ENCODE peak calls at places on chromosomes 16 and 17, in four cellular contexts. O, C, V and X are unnamed samples.

GRCh38 chr16:53952215-53953208 is 248.6 kb downstream of the FTO start:
- DNase-seq in C (no peak), V (peak), O (peak), X (no peak)

GRCh38 chr17:6927290-6927844 is 68.5 kb upstream of the ALOX12 start:
- DNase-seq in C (no peak), V (peak), O (peak), X (no peak)

GRCh38 chr16:86444274-86445060 is 65.9 kb upstream of the FOXF1 start:
- DNase-seq in O (peak), V (no peak), C (no peak), X (no peak)

GRCh38 chr17:28038802-28039600 is 3.5 kb upstream of the NLK start:
- DNase-seq in V (peak), C (no peak), O (peak), X (no peak)

GRCh38 chr17:82046903-82047302 is 4.7 kb downstream of the RFNG start:
- DNase-seq in V (no peak), O (no peak), C (no peak), X (no peak)

GRCh38 chr16:50102046-50102756 is 36.4 kb downstream of the HEATR3 start:
- DNase-seq in V (peak), C (no peak), O (peak), X (no peak)

GRCh38 chr17:45752246-45752645 is 31.9 kb upstream of the CRHR1 start:
- DNase-seq in V (no peak), C (no peak), O (no peak), X (no peak)

GRCh38 chr17:29376667-29377268 is 13.4 kb upstream of the TAOK1 start:
- DNase-seq in O (peak), C (no peak), V (peak), X (no peak)

GRCh38 chr16:16863672-16864071 is 484.7 kb downstream of the NPIPA7 start:
- DNase-seq in O (no peak), V (no peak), C (no peak), X (no peak)

GRCh38 chr16:10923650-10924214 is 18.5 kb downstream of the DEXI start:
- DNase-seq in O (no peak), C (no peak), V (no peak), X (no peak)

GRCh38 chr16:55513616-55514015 is 4.7 kb downstream of the LPCAT2 start:
- DNase-seq in C (no peak), O (peak), V (no peak), X (no peak)

GRCh38 chr17:43909537-43910231 is 2.3 kb upstream of the MPP2 start:
- DNase-seq in C (no peak), V (no peak), O (no peak), X (no peak)

GRCh38 chr16:3443108-3444031 is at the start of the genes NAA60 and ZNF597:
- DNase-seq in O (peak), V (peak), C (peak), X (peak)

GRCh38 chr17:51731941-51732722 is 426.4 kb downstream of the CA10 start:
- DNase-seq in C (no peak), O (no peak), V (no peak), X (no peak)

GRCh38 chr16:1642753-1643152 is 30.6 kb downstream of the CRAMP1 start:
- DNase-seq in C (no peak), V (no peak), O (no peak), X (no peak)

GRCh38 chr16:25155553-25156460 is 44.3 kb downstream of the LCMT1 start:
- DNase-seq in O (peak), C (no peak), V (peak), X (no peak)

GRCh38 chr17:81950501-81950900 is 3.5 kb upstream of the MYADML2 start:
- DNase-seq in O (no peak), V (no peak), C (no peak), X (no peak)

GRCh38 chr16:19810817-19811731 is 73.6 kb downstream of the GPRC5B start:
- DNase-seq in O (peak), C (no peak), V (peak), X (no peak)

GRCh38 chr16:12268602-12269001 is 292.1 kb downstream of the SNX29 start:
- DNase-seq in O (peak), C (no peak), V (peak), X (no peak)

GRCh38 chr17:30720013-30720471 is 104.5 kb downstream of the CRLF3 start:
- DNase-seq in O (no peak), C (peak), V (no peak), X (no peak)

GRCh38 chr16:75354170-75354569 is 79.1 kb downstream of the CFDP1 start:
- DNase-seq in O (no peak), V (no peak), C (no peak), X (no peak)

GRCh38 chr17:74190154-74190553 is 13.3 kb upstream of the RPL38 start:
- DNase-seq in V (peak), O (peak), C (no peak), X (no peak)

GRCh38 chr16:19406891-19407491 is 10.7 kb upstream of the TMC5 start:
- DNase-seq in V (no peak), C (no peak), O (no peak), X (no peak)

GRCh38 chr17:29653995-29654714 is 31.4 kb upstream of the CORO6 start:
- DNase-seq in C (no peak), O (no peak), V (no peak), X (no peak)

GRCh38 chr16:11636172-11636721 is 32.0 kb upstream of the SNN start:
- DNase-seq in V (no peak), O (no peak), C (peak), X (no peak)

GRCh38 chr16:66154801-66155200 is 211.7 kb upstream of the CDH5 start:
- DNase-seq in C (no peak), V (no peak), O (peak), X (no peak)

GRCh38 chr17:73422121-73422520 is 110.3 kb upstream of the CDC42EP4 start:
- DNase-seq in V (no peak), O (no peak), C (no peak), X (no peak)

GRCh38 chr16:30740364-30741251 is 7.6 kb upstream of the PHKG2 start:
- DNase-seq in O (peak), C (no peak), V (peak), X (no peak)

GRCh38 chr16:31453255-31454204 is 5.8 kb upstream of the ARMC5 start:
- DNase-seq in C (no peak), V (peak), O (peak), X (no peak)

GRCh38 chr16:81061307-81061640 is 15.8 kb downstream of the C16orf46 start:
- DNase-seq in V (no peak), O (no peak), C (no peak), X (no peak)

GRCh38 chr16:12462690-12463646 is 340.7 kb downstream of the CPPED1 start:
- DNase-seq in C (no peak), O (peak), V (peak), X (no peak)

GRCh38 chr16:11595908-11596504 is 9.3 kb upstream of the LITAF start:
- DNase-seq in V (no peak), C (no peak), O (no peak), X (no peak)

GRCh38 chr17:8944748-8945147 is 20.8 kb downstream of the PIK3R5 start:
- DNase-seq in C (no peak), V (no peak), O (no peak), X (no peak)

GRCh38 chr16:80974649-80975376 is 31.9 kb downstream of the CMC2 start:
- DNase-seq in C (no peak), V (peak), O (no peak), X (no peak)

GRCh38 chr16:78353610-78354009 is 254.2 kb downstream of the WWOX start:
- DNase-seq in V (no peak), C (no peak), O (no peak), X (no peak)

GRCh38 chr16:67378642-67379041 is 14.7 kb downstream of the TPPP3 start:
- DNase-seq in O (peak), C (no peak), V (peak), X (no peak)

GRCh38 chr16:67375161-67375560 is 18.1 kb downstream of the TPPP3 start:
- DNase-seq in O (no peak), C (no peak), V (peak), X (no peak)

GRCh38 chr16:67370686-67371085 is 22.6 kb downstream of the TPPP3 start:
- DNase-seq in O (no peak), C (no peak), V (no peak), X (no peak)

GRCh38 chr16:67372664-67373063 is 20.6 kb downstream of the TPPP3 start:
- DNase-seq in V (peak), C (no peak), O (peak), X (no peak)
- TF ChIP-seq CTCF in V (peak), C (peak), O (peak), X (no peak)

GRCh38 chr17:78362671-78363070 is 2.8 kb upstream of the SOCS3 start:
- DNase-seq in O (no peak), V (no peak), C (no peak), X (no peak)
- TF ChIP-seq CTCF in O (no peak), V (no peak), C (no peak), X (no peak)

GRCh38 chr16:23248261-23249194 is 53.6 kb upstream of the SCNN1B start:
- DNase-seq in V (no peak), C (no peak), O (peak), X (no peak)

GRCh38 chr16:23245268-23245667 is 56.8 kb upstream of the SCNN1B start:
- DNase-seq in O (no peak), V (no peak), C (no peak), X (no peak)

GRCh38 chr16:23249830-23250229 is 52.3 kb upstream of the SCNN1B start:
- DNase-seq in C (no peak), O (no peak), V (no peak), X (no peak)

GRCh38 chr16:23240994-23241393 is 58.4 kb downstream of the SCNN1G start:
- DNase-seq in O (no peak), C (no peak), V (no peak), X (no peak)

GRCh38 chr16:23244122-23244521 is 58.0 kb upstream of the SCNN1B start:
- DNase-seq in C (no peak), O (no peak), V (no peak), X (no peak)
- TF ChIP-seq CTCF in C (no peak), O (no peak), V (no peak), X (no peak)

GRCh38 chr17:38797828-38798227 is 1.5 kb downstream of the PIP4K2B start:
- DNase-seq in V (no peak), O (no peak), C (no peak), X (no peak)

GRCh38 chr17:38799501-38800236 is at the start of gene PIP4K2B:
- DNase-seq in O (peak), C (peak), V (peak), X (peak)

GRCh38 chr17:38797091-38797490 is 2.3 kb downstream of the PIP4K2B start:
- DNase-seq in C (no peak), V (peak), O (peak), X (no peak)

GRCh38 chr17:38800237-38800760 is 943 bp upstream of the PIP4K2B start:
- DNase-seq in V (peak), O (no peak), C (no peak), X (no peak)

GRCh38 chr17:38798614-38799500 is 499 bp downstream of the PIP4K2B start:
- DNase-seq in O (peak), C (no peak), V (peak), X (no peak)
- TF ChIP-seq CTCF in O (no peak), C (peak), V (no peak), X (no peak)

DNA sequence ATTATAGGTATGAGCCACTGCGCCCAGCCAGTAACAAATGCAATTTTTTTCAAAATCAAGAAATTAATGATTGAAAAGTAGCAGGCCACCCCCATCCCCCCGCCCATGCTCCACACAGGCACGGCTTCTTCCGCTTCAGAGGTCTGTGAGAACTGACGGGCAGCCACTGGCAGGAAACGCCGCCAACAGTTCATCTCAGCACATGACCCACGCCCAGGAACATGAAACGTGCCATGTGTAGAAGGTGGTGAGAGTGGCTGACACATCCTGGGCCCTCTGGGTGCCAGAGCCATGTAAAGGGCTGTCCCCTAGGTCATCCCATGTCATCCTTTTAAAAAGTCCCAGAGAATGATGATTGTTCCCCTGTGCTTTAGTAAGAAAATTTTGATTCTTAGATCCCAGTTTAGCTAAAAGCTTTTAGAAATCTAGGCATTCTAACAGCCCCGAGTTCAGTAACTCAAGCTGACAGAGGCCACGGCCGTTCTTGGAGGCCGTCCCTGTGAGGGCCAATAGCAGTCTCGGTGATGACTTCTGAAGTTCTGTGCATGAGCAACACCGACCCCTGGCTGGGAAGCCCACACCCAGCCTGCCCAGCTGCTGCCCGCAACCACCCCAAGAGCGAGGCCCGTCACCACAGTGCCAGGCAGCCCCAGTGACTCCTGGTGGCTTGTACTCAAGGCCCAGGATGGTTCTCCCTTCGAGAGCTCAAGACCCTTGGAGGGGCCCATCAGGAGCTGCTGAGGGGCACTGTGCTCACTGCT is 52.1 kb downstream of the KLHDC4 start:
- DNase-seq in C (no peak), O (no peak), V (no peak), X (no peak)
- TF ChIP-seq CTCF in C (no peak), O (no peak), V (no peak), X (no peak)

DNA sequence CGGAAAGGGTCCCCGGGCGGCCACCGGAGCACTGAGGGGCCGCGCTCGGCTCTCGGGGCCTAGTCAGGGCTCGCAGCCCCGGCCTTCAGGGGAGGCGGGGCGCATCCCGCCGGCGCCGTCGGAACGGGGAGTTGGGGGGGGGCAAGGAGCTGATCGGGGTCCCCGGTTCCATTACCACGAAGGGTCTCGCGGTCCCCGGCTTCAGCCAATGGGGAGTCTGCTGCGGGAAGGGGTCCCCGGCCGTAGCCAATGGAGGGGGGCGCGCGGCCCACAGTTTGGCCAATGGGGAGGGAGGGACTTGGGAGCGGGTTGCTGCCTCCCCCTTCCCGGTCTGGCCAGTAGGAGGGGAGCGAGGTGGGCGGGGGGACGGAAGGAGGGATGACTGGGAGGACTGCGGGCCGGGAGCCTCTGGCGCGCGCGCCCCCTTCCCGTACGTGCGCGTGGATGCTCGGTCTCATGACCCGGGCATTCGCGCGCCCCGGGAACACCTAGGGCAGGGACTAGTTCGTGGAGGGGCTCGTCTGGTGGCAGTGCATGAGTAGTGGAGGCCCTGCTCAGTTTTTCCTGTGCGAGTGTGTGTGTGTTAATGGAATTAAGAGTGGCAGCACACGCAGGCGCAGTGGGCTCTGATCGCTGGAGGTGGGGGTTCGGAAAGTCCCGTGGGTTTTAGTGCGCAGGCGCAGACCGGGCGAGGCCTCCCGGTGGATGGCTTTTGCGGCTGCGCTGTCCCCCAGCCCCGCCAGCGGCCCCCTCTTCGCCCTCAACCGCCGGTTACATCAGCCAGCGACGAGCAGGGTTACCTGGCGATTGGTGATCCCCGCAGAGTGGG is 1.1 kb downstream of the ATXN2L start:
- DNase-seq in O (peak), V (peak), C (peak), X (peak)
- TF ChIP-seq CTCF in O (peak), V (no peak), C (no peak), X (no peak)

DNA sequence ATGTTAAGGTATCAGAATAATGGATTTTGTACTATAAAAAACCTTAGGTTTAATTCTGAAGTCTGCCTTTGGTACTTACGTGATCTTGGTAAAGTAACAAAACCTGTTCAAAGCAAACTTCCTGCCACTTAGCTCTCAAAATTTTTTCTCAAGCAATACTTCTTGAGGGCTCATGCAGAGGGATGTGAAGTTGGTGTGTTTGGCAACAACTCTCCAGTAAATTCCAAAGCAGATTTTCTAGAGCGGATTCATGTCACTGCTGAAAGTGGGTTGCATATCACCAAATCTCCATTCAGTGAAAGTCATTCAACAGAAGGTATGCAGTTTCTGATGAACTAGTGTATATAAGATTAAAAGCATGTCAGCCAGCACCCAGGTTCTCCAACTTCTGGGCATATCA is 856.7 kb downstream of the CDH8 start:
- DNase-seq in V (no peak), C (no peak), O (no peak), X (no peak)
- TF ChIP-seq CTCF in V (no peak), C (no peak), O (no peak), X (no peak)

GRCh38 chr17:75218121-75218520 is 12.6 kb downstream of the NUP85 start:
- DNase-seq in O (no peak), V (no peak), C (no peak), X (no peak)
- TF ChIP-seq CTCF in O (no peak), V (no peak), C (no peak), X (no peak)

DNA sequence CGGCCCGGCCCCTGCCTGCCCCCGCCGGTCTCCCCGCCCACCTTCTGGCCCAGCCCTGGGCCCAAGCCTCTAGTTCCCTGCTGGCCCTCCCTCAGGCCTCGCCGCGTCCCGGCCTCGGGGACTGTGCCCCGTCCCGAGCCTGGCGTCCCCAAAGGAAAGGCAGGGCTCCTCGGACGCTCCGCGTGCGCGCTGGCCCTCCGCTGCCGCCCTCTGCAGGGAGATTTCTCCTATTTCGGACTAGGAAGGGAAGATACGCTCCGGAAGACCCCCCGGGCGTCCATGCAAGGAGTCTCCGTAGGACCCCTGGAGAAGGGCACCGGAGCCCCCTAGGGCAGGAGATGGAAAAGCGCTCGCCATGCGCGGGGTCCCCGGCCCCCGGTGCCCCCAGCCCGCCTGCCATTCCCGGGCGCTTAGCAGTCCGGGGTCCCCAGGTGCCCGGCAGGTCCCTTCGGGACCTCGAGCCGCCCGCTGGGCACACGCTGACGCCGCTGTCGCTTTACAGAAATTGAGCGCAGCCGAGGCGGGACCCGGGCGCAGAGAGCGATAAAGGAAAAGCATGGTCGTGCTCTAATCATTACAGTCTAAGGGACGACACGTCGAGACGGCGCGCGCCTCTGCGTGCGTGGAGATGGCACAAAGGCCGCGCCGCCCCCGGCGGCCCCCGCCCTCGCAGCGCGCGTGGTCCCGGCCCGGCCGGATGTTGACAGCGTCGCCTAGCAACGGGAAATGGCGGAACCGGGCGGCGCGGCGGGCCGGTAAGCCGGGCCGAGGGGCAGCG is at the start of gene CCDC40:
- DNase-seq in V (peak), O (peak), C (peak), X (peak)
- TF ChIP-seq CTCF in V (no peak), O (no peak), C (peak), X (no peak)

GRCh38 chr17:56891751-56892150 is 22.1 kb downstream of the TRIM25 start:
- DNase-seq in O (no peak), C (no peak), V (no peak), X (peak)
- TF ChIP-seq CTCF in O (peak), C (peak), V (peak), X (no peak)